ENCODE peak calls at places on chromosomes 13 and 19, in seven cellular contexts. One of them, this sample, is unnamed.
A peak's percentile ranks its signal among the peaks of the same experiment; 100 is the strongest.

GRCh38 chr13:113995051-113995601 is 21.2 kb upstream of the C13orf46 start:
- DNase-seq in Panc1: no peak
- DNase-seq in psoas muscle: peak; percentile 12
- DNase-seq in body of pancreas: no peak
- DNase-seq in GM23338: no peak
- DNase-seq in A549: no peak
- DNase-seq in thoracic aorta: no peak
- DNase-seq in this sample: no peak

GRCh38 chr13:74145249-74145970 is 11.2 kb upstream of the KLF12 start:
- DNase-seq in A549: no peak
- DNase-seq in psoas muscle: no peak
- DNase-seq in Panc1: no peak
- DNase-seq in GM23338: no peak
- DNase-seq in thoracic aorta: no peak
- DNase-seq in body of pancreas: no peak
- DNase-seq in this sample: no peak

GRCh38 chr13:51004918-51005460 is 95.4 kb downstream of the RNASEH2B start:
- DNase-seq in body of pancreas: no peak
- DNase-seq in Panc1: no peak
- DNase-seq in GM23338: no peak
- DNase-seq in thoracic aorta: no peak
- DNase-seq in A549: no peak
- DNase-seq in psoas muscle: no peak
- DNase-seq in this sample: no peak

GRCh38 chr13:68047889-68048288 is 817.8 kb upstream of the PCDH9 start:
- DNase-seq in A549: no peak
- DNase-seq in psoas muscle: no peak
- DNase-seq in GM23338: peak; percentile 8
- DNase-seq in thoracic aorta: no peak
- DNase-seq in Panc1: no peak
- DNase-seq in body of pancreas: no peak
- DNase-seq in this sample: no peak

GRCh38 chr13:44317752-44318550 is 55.7 kb upstream of the SERP2 start:
- DNase-seq in thoracic aorta: no peak
- DNase-seq in A549: no peak
- DNase-seq in psoas muscle: no peak
- DNase-seq in body of pancreas: no peak
- DNase-seq in Panc1: no peak
- DNase-seq in GM23338: no peak
- DNase-seq in this sample: no peak

GRCh38 chr13:92187378-92187989 is 789.1 kb downstream of the GPC5 start:
- DNase-seq in body of pancreas: peak; percentile 10
- DNase-seq in Panc1: peak; percentile 15
- DNase-seq in GM23338: peak; percentile 72
- DNase-seq in thoracic aorta: no peak
- DNase-seq in psoas muscle: no peak
- DNase-seq in A549: peak; percentile 12
- DNase-seq in this sample: no peak

GRCh38 chr19:3821156-3821555 is 35.0 kb upstream of the MATK start:
- DNase-seq in Panc1: no peak
- DNase-seq in body of pancreas: peak; percentile 24
- DNase-seq in thoracic aorta: no peak
- DNase-seq in GM23338: peak; percentile 50
- DNase-seq in A549: peak; percentile 71
- DNase-seq in psoas muscle: no peak
- DNase-seq in this sample: no peak

GRCh38 chr13:111317042-111317550 is 3.3 kb upstream of the TEX29 start:
- DNase-seq in A549: no peak
- DNase-seq in thoracic aorta: no peak
- DNase-seq in GM23338: no peak
- DNase-seq in body of pancreas: no peak
- DNase-seq in psoas muscle: no peak
- DNase-seq in Panc1: no peak
- DNase-seq in this sample: no peak

GRCh38 chr19:18503971-18504885 is 17.6 kb downstream of the ELL start:
- DNase-seq in body of pancreas: peak; percentile 66
- DNase-seq in psoas muscle: no peak
- DNase-seq in GM23338: no peak
- DNase-seq in Panc1: no peak
- DNase-seq in thoracic aorta: no peak
- DNase-seq in A549: peak; percentile 58
- DNase-seq in this sample: no peak

GRCh38 chr19:30870861-30871260 is 478.4 kb downstream of the TSHZ3 start:
- DNase-seq in GM23338: no peak
- DNase-seq in psoas muscle: no peak
- DNase-seq in A549: no peak
- DNase-seq in Panc1: no peak
- DNase-seq in thoracic aorta: no peak
- DNase-seq in body of pancreas: peak; percentile 13
- DNase-seq in this sample: no peak

GRCh38 chr13:111005808-111006494 is 91.1 kb upstream of the ANKRD10 start:
- DNase-seq in thoracic aorta: peak; percentile 16
- DNase-seq in A549: no peak
- DNase-seq in GM23338: no peak
- DNase-seq in body of pancreas: peak; percentile 87
- DNase-seq in Panc1: no peak
- DNase-seq in psoas muscle: peak; percentile 66
- DNase-seq in this sample: no peak

GRCh38 chr13:83333614-83334388 is 548.5 kb downstream of the SLITRK1 start:
- DNase-seq in psoas muscle: no peak
- DNase-seq in body of pancreas: no peak
- DNase-seq in Panc1: no peak
- DNase-seq in GM23338: no peak
- DNase-seq in A549: no peak
- DNase-seq in thoracic aorta: no peak
- DNase-seq in this sample: no peak

GRCh38 chr19:401836-402535 is 7.0 kb downstream of the C2CD4C start:
- DNase-seq in thoracic aorta: no peak
- DNase-seq in GM23338: no peak
- DNase-seq in psoas muscle: no peak
- DNase-seq in body of pancreas: peak; percentile 11
- DNase-seq in Panc1: no peak
- DNase-seq in A549: no peak
- DNase-seq in this sample: no peak

GRCh38 chr13:95156208-95156607 is 145.0 kb downstream of the ABCC4 start:
- DNase-seq in psoas muscle: no peak
- DNase-seq in Panc1: no peak
- DNase-seq in GM23338: no peak
- DNase-seq in thoracic aorta: no peak
- DNase-seq in body of pancreas: no peak
- DNase-seq in A549: peak; percentile 41
- DNase-seq in this sample: no peak

GRCh38 chr19:49609499-49610092 is 18.6 kb downstream of the PRR12 start:
- DNase-seq in psoas muscle: no peak
- DNase-seq in GM23338: no peak
- DNase-seq in thoracic aorta: no peak
- DNase-seq in Panc1: no peak
- DNase-seq in A549: no peak
- DNase-seq in body of pancreas: no peak
- DNase-seq in this sample: no peak

GRCh38 chr13:50826035-50826434 is 17.5 kb downstream of the DLEU7 start:
- DNase-seq in body of pancreas: no peak
- DNase-seq in psoas muscle: no peak
- DNase-seq in GM23338: peak; percentile 26
- DNase-seq in Panc1: no peak
- DNase-seq in thoracic aorta: no peak
- DNase-seq in A549: no peak
- DNase-seq in this sample: no peak

GRCh38 chr13:32035701-32036100 is 4.1 kb downstream of the FRY start:
- DNase-seq in thoracic aorta: no peak
- DNase-seq in body of pancreas: no peak
- DNase-seq in GM23338: no peak
- DNase-seq in Panc1: no peak
- DNase-seq in psoas muscle: no peak
- DNase-seq in A549: no peak
- DNase-seq in this sample: no peak

GRCh38 chr13:114063545-114064515 is 68.6 kb downstream of the RASA3 start:
- DNase-seq in body of pancreas: peak; percentile 31
- DNase-seq in A549: peak; percentile 60
- DNase-seq in Panc1: no peak
- DNase-seq in GM23338: no peak
- DNase-seq in thoracic aorta: peak; percentile 51
- DNase-seq in psoas muscle: peak; percentile 81
- DNase-seq in this sample: peak; percentile 62

GRCh38 chr19:51422053-51422448 is 4.6 kb upstream of the SIGLEC10 start:
- DNase-seq in psoas muscle: peak; percentile 71
- DNase-seq in Panc1: no peak
- DNase-seq in GM23338: peak; percentile 97
- DNase-seq in thoracic aorta: no peak
- DNase-seq in A549: peak; percentile 80
- DNase-seq in body of pancreas: peak; percentile 87
- DNase-seq in this sample: peak; percentile 13

GRCh38 chr19:41001243-41001971 is 10.3 kb downstream of the CYP2B6 start:
- DNase-seq in body of pancreas: no peak
- DNase-seq in A549: peak; percentile 45
- DNase-seq in GM23338: peak; percentile 64
- DNase-seq in Panc1: no peak
- DNase-seq in psoas muscle: no peak
- DNase-seq in thoracic aorta: no peak
- DNase-seq in this sample: no peak

GRCh38 chr19:1650627-1651009 is 1.8 kb downstream of the TCF3 start:
- DNase-seq in GM23338: peak; percentile 72
- DNase-seq in thoracic aorta: no peak
- DNase-seq in A549: no peak
- DNase-seq in body of pancreas: no peak
- DNase-seq in Panc1: no peak
- DNase-seq in psoas muscle: no peak
- DNase-seq in this sample: no peak

GRCh38 chr13:93775507-93776108 is 549.0 kb downstream of the GPC6 start:
- DNase-seq in body of pancreas: no peak
- DNase-seq in A549: no peak
- DNase-seq in psoas muscle: no peak
- DNase-seq in GM23338: no peak
- DNase-seq in thoracic aorta: no peak
- DNase-seq in Panc1: no peak
- DNase-seq in this sample: no peak

GRCh38 chr19:56959211-56959610 is 118.7 kb upstream of the PEG3 start:
- DNase-seq in A549: no peak
- DNase-seq in Panc1: no peak
- DNase-seq in psoas muscle: no peak
- DNase-seq in GM23338: no peak
- DNase-seq in thoracic aorta: no peak
- DNase-seq in body of pancreas: no peak
- DNase-seq in this sample: no peak
- H3K27ac ChIP-seq in A549: no peak overlapping the region
- H3K27ac ChIP-seq in Panc1: no peak overlapping the region
- H3K27ac ChIP-seq in psoas muscle: no peak overlapping the region
- H3K27ac ChIP-seq in GM23338: no peak overlapping the region
- H3K27ac ChIP-seq in thoracic aorta: no peak overlapping the region
- H3K27ac ChIP-seq in body of pancreas: no peak overlapping the region
- H3K27ac ChIP-seq in this sample: no peak overlapping the region

DNA sequence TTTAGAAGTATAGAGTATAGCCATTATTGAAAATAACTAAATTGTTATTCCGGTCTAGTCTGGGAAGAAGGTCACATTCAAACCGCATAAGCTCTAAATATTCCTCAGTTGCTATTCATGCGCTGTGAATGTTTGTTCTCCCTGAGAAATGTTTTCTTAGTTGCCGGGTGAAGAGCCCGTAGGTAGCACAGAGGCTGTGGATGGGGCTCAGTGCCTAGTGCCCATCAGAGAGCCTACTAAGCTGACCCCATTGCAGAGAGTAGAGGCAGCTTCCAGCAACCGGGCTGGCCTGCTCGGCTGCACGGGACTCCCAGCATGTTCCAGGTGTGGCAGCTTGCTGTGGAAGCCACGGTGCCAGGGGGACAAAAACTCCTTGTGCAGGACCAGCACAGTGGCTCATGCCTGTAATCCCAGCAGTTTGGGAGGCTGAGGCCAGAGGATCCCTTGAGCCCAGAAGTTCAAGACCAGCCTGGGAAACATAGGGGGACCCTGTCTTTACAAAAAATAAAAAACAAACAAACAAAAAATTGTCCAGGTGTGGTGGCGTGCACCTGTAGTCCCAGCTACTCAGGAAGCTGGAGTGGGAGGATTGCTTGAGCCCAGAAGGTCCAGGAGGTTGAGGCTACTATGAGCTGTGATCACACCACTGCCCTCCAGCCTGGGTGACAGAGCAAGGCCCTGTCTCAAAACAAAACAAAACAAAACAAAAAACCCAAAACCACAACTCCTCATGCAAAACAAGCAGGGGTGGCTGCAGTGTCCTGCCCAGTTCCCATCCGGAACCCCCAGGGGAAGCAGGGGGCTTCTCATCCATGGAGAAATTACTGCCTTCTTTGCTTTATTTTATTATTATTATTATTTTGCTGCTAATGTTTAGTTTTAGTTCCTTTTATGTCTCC is 82.5 kb downstream of the KCTD15 start:
- DNase-seq in A549: no peak
- DNase-seq in body of pancreas: no peak
- DNase-seq in Panc1: no peak
- DNase-seq in thoracic aorta: no peak
- DNase-seq in psoas muscle: no peak
- DNase-seq in GM23338: no peak
- DNase-seq in this sample: no peak
- H3K27ac ChIP-seq in A549: no peak overlapping the region
- H3K27ac ChIP-seq in body of pancreas: peak overlapping the region; percentile 65
- H3K27ac ChIP-seq in Panc1: no peak overlapping the region
- H3K27ac ChIP-seq in thoracic aorta: no peak overlapping the region
- H3K27ac ChIP-seq in psoas muscle: peak overlapping the region; percentile 27
- H3K27ac ChIP-seq in GM23338: no peak overlapping the region
- H3K27ac ChIP-seq in this sample: no peak overlapping the region

GRCh38 chr13:78572459-78572858 is 30.9 kb downstream of the POU4F1 start:
- DNase-seq in psoas muscle: no peak
- DNase-seq in body of pancreas: no peak
- DNase-seq in GM23338: no peak
- DNase-seq in thoracic aorta: no peak
- DNase-seq in A549: no peak
- DNase-seq in Panc1: no peak
- DNase-seq in this sample: no peak
- H3K27ac ChIP-seq in psoas muscle: no peak overlapping the region
- H3K27ac ChIP-seq in body of pancreas: no peak overlapping the region
- H3K27ac ChIP-seq in GM23338: no peak overlapping the region
- H3K27ac ChIP-seq in thoracic aorta: no peak overlapping the region
- H3K27ac ChIP-seq in A549: no peak overlapping the region
- H3K27ac ChIP-seq in Panc1: no peak overlapping the region
- H3K27ac ChIP-seq in this sample: no peak overlapping the region

DNA sequence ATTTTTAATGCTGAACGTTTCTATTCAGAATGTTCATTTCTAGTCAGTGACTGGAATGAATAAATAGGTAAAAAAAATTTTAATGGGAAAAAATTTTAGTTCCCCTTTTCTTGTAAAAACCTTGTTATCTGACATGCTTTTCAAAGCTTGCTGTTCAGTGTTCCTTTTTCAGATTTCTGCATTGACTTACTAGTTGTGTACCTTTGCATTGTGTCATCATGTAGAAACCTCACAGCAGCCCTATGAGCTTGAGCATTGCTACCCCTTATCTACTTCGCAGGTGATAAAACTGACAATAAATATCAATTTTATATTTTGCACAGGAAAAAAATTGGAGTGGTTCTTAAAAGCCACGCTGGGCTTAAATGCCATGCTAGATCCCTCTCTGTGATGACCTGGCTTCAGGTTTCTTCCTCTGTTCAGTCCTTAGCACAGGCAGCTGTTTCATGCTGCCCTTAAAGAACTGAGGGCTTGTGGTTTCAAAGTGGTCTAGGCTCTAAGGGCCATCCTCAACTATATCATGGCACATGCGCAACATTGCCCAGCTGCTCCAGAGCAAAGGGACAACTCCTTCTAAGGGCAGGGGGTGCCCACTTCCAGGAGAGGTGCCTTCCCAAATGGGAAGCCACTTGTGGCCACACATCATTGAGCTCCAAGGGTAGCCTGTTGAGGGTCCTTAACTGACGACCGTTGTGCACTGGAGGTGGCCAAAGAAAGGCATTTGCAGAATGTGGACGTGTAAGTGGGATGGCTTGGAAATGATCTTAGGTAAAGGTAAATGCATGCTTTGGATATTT is 7.5 kb downstream of the GPR183 start:
- DNase-seq in A549: no peak
- DNase-seq in GM23338: peak; percentile 40
- DNase-seq in thoracic aorta: no peak
- DNase-seq in body of pancreas: no peak
- DNase-seq in psoas muscle: no peak
- DNase-seq in Panc1: no peak
- DNase-seq in this sample: no peak
- H3K27ac ChIP-seq in A549: no peak overlapping the region
- H3K27ac ChIP-seq in GM23338: no peak overlapping the region
- H3K27ac ChIP-seq in thoracic aorta: no peak overlapping the region
- H3K27ac ChIP-seq in body of pancreas: no peak overlapping the region
- H3K27ac ChIP-seq in psoas muscle: no peak overlapping the region
- H3K27ac ChIP-seq in Panc1: no peak overlapping the region
- H3K27ac ChIP-seq in this sample: no peak overlapping the region